ENCODE peak calls at places on chromosome 20, in eight cellular contexts. Q is foreskin fibroblast; C is WTC11; M is left ventricle myocardium inferior; D is RWPE1; H is mesothelial cell of epicardium; I is CD8-positive, alpha-beta T cell; S is Caco-2. L is an unnamed sample.

GRCh38 chr20:1905009-1905408 is 9.8 kb downstream of the SIRPA start:
- DNase-seq in Q (no peak), C (no peak), M (no peak), D (no peak), H (no peak), I (no peak), S (no peak), L (no peak)

GRCh38 chr20:41100001-41100480 is 37.3 kb upstream of the PLCG1 start:
- DNase-seq in Q (no peak), C (no peak), M (no peak), D (no peak), H (no peak), I (no peak), S (no peak), L (no peak)

GRCh38 chr20:32004963-32005362 is 5.3 kb upstream of the CCM2L start:
- DNase-seq in Q (peak), C (no peak), M (no peak), D (peak), H (no peak), I (no peak), S (no peak), L (no peak)

GRCh38 chr20:37392441-37393195 is 46.7 kb downstream of the SRC start:
- DNase-seq in Q (no peak), C (peak), M (no peak), D (no peak), H (no peak), I (no peak), S (peak), L (no peak)

GRCh38 chr20:33859157-33859695 is 48.1 kb downstream of the CHMP4B start:
- DNase-seq in Q (no peak), C (no peak), M (no peak), D (no peak), H (no peak), I (peak), S (peak), L (no peak)

GRCh38 chr20:787827-788226 is 19.5 kb upstream of the SLC52A3 start:
- DNase-seq in Q (no peak), C (no peak), M (no peak), D (no peak), H (no peak), I (no peak), S (no peak), L (no peak)

GRCh38 chr20:59207742-59208357 is 44.2 kb downstream of the ZNF831 start:
- DNase-seq in Q (no peak), C (peak), M (peak), D (no peak), H (no peak), I (peak), S (peak), L (no peak)

GRCh38 chr20:13610205-13610604 is 28.5 kb downstream of the TASP1 start:
- DNase-seq in Q (no peak), C (peak), M (no peak), D (no peak), H (no peak), I (no peak), S (no peak), L (no peak)

GRCh38 chr20:41242352-41242751 is 75.2 kb downstream of the ZHX3 start:
- DNase-seq in Q (no peak), C (no peak), M (no peak), D (no peak), H (no peak), I (no peak), S (no peak), L (no peak)

GRCh38 chr20:61763740-61764400 is 301.8 kb downstream of the TAF4 start:
- DNase-seq in Q (no peak), C (no peak), M (no peak), D (no peak), H (no peak), I (no peak), S (peak), L (no peak)

GRCh38 chr20:1876975-1877603 is 18.1 kb upstream of the SIRPA start:
- DNase-seq in Q (peak), C (no peak), M (no peak), D (peak), H (no peak), I (no peak), S (no peak), L (no peak)

GRCh38 chr20:60295214-60295613 is 337.0 kb downstream of the CDH26 start:
- DNase-seq in Q (no peak), C (no peak), M (no peak), D (peak), H (no peak), I (no peak), S (no peak), L (no peak)

GRCh38 chr20:4519530-4519929 is 202.2 kb upstream of the PRND start:
- DNase-seq in Q (no peak), C (peak), M (no peak), D (no peak), H (no peak), I (no peak), S (no peak), L (no peak)

GRCh38 chr20:38941726-38942389 is 15.6 kb downstream of the FAM83D start:
- DNase-seq in Q (no peak), C (no peak), M (no peak), D (no peak), H (no peak), I (no peak), S (peak), L (no peak)
- TF ChIP-seq CTCF in Q (no peak), C (no peak), M (no peak), D (no peak), H (no peak), I (no peak), S (peak), L (no peak)

GRCh38 chr20:47502271-47502730 is 614 bp downstream of the NCOA3 start:
- DNase-seq in Q (no peak), C (peak), M (peak), D (peak), H (no peak), I (no peak), S (peak), L (no peak)

GRCh38 chr20:47501117-47501482 is 587 bp upstream of the NCOA3 start:
- DNase-seq in Q (no peak), C (no peak), M (no peak), D (no peak), H (no peak), I (no peak), S (no peak), L (no peak)

GRCh38 chr20:47502801-47503239 is 1.1 kb downstream of the NCOA3 start:
- DNase-seq in Q (peak), C (no peak), M (no peak), D (peak), H (no peak), I (peak), S (peak), L (peak)

GRCh38 chr20:47500554-47500953 is 1.1 kb upstream of the NCOA3 start:
- DNase-seq in Q (no peak), C (no peak), M (no peak), D (no peak), H (no peak), I (no peak), S (peak), L (no peak)

DNA sequence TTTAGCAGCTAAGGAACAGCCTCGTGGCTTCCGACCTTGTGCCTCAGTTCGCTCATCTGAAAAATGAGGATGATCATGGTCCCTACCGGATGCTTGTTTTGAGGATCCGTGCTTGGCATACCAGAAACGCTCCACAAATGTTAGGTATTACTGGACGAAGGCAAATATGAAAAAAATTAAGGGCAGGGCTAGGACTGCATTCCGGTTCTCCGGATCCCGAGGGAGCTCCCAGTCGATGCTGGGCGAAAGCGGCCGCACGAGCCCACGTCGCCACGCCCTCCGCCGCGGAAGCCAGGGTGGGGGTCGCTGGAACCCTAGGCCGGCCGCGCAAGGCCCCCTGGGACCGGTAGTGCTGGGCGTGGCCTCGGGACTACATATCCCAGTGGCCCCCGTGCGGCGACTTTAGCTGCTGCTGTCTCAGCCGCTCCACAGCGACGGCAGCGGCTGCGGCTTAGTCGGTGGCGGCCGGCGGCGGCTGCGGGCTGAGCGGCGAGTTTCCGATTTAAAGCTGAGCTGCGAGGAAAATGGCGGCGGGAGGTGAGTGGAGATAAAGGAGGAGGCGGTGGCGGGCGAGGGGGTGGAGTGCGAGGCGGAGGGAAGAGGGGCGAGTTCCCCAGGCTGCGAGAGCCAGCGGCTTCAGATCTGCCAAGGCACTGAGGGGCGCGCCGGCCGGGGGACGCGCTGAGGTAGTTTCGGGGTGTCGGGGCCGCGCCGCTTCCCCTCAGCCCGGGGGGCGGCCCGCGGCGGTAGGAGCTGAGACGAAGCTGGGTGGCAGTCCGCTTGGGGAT is at the start of gene NCOA3:
- DNase-seq in Q (peak), C (peak), M (peak), D (peak), H (peak), I (peak), S (peak), L (peak)
- TF ChIP-seq CTCF in Q (peak), C (no peak), M (peak), D (no peak), H (peak), I (peak), S (peak), L (peak)

GRCh38 chr20:46689082-46689753 is at the start of gene TP53RK:
- DNase-seq in Q (peak), C (peak), M (peak), D (peak), H (peak), I (peak), S (peak), L (peak)
- TF ChIP-seq CTCF in Q (no peak), C (no peak), M (peak), D (no peak), H (peak), I (no peak), S (peak), L (no peak)

GRCh38 chr20:56764671-56765070 is 135.6 kb downstream of the TFAP2C start:
- DNase-seq in Q (no peak), C (no peak), M (no peak), D (no peak), H (no peak), I (no peak), S (no peak), L (no peak)
- TF ChIP-seq CTCF in Q (no peak), C (no peak), M (no peak), D (no peak), H (no peak), I (no peak), S (no peak), L (no peak)

GRCh38 chr20:46089338-46090094 is at the start of gene NCOA5:
- DNase-seq in Q (peak), C (peak), M (peak), D (peak), H (peak), I (peak), S (peak), L (peak)
- TF ChIP-seq CTCF in Q (peak), C (no peak), M (peak), D (peak), H (no peak), I (no peak), S (peak), L (no peak)

GRCh38 chr20:24149881-24150307 is 161.3 kb upstream of the GGTLC1 start:
- DNase-seq in Q (no peak), C (peak), M (peak), D (no peak), H (no peak), I (no peak), S (no peak), L (no peak)
- TF ChIP-seq CTCF in Q (peak), C (peak), M (peak), D (peak), H (peak), I (no peak), S (peak), L (peak)

DNA sequence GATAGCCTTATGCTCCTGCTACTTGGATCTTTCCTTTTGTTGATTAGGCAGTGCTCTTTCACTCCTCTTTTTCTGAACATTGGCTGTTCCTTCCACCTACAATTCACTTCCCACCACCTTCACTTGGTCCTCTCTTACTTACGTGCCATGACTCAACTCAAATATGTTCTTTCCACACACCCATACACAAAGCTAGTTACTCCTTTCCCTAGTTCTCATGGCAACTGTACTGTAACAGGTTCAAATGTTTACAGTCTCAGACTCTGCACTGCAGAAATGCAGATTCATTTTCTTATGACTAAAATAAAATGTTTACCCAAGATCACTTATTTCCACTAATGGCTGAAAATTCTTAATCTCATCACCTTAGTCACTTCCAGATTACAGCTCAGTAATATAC is 174.0 kb upstream of the TSHZ2 start:
- DNase-seq in Q (no peak), C (no peak), M (no peak), D (no peak), H (no peak), I (no peak), S (no peak), L (no peak)
- TF ChIP-seq CTCF in Q (no peak), C (no peak), M (no peak), D (no peak), H (no peak), I (no peak), S (no peak), L (no peak)

DNA sequence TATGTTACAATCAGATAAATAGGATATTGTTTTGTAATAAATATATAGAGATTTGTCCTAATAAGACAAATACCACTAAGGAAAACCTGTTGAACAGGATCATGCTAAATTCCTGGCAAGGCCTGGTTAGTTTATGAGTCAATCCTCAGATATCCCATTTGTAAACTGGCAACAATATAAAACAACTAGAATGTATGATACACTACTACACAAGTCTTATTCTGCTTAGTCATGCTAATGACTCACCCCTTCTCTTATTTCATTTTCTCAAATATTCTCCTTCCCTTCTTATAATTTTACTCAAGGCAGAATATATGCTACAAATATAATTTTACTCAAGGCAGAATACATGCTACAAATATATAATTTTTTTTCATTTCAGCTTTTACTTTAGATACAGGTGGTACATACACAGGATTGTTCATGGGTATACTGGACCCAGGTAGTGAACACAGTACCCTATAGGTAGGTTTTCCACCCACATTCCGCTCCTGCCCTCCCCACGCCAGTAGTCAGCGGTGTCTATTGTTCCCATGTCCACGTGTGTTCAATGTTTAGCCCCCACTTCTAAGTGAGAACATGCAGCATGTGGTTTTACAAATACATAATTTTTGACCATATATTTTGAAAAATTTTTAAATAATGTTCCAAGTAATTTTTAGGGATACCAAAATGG is 6.3 kb downstream of the OSER1 start:
- DNase-seq in Q (peak), C (no peak), M (no peak), D (peak), H (no peak), I (no peak), S (no peak), L (peak)
- TF ChIP-seq CTCF in Q (no peak), C (no peak), M (no peak), D (no peak), H (no peak), I (no peak), S (no peak), L (no peak)

GRCh38 chr20:51378171-51378928 is 164.2 kb downstream of the NFATC2 start:
- DNase-seq in Q (no peak), C (peak), M (no peak), D (no peak), H (no peak), I (no peak), S (no peak), L (no peak)
- TF ChIP-seq CTCF in Q (no peak), C (no peak), M (no peak), D (no peak), H (no peak), I (no peak), S (no peak), L (no peak)